ENCODE peak calls at places on chromosomes 13 and 19, in seven cellular contexts. One of them, this sample, is unnamed.

GRCh38 chr13:58480011-58480410 is 848.5 kb downstream of the PCDH17 start:
- DNase-seq in omental fat pad: no peak
- DNase-seq in neural progenitor cell: no peak
- DNase-seq in B cell: no peak
- DNase-seq in pancreas: no peak
- DNase-seq in prostate gland: no peak
- DNase-seq in uterus: no peak
- DNase-seq in this sample: no peak

GRCh38 chr19:35281303-35281702 is 1.0 kb upstream of the HAMP start:
- DNase-seq in omental fat pad: no peak
- DNase-seq in B cell: no peak
- DNase-seq in uterus: no peak
- DNase-seq in neural progenitor cell: no peak
- DNase-seq in prostate gland: no peak
- DNase-seq in pancreas: no peak
- DNase-seq in this sample: no peak

GRCh38 chr19:46068345-46069258 is 27.8 kb upstream of the IGFL4 start:
- DNase-seq in uterus: no peak
- DNase-seq in pancreas: no peak
- DNase-seq in neural progenitor cell: no peak
- DNase-seq in prostate gland: no peak
- DNase-seq in omental fat pad: no peak
- DNase-seq in B cell: no peak
- DNase-seq in this sample: no peak

GRCh38 chr19:33668968-33669367 is 47.2 kb downstream of the CHST8 start:
- DNase-seq in B cell: no peak
- DNase-seq in uterus: no peak
- DNase-seq in pancreas: no peak
- DNase-seq in prostate gland: no peak
- DNase-seq in neural progenitor cell: no peak
- DNase-seq in omental fat pad: no peak
- DNase-seq in this sample: no peak

GRCh38 chr13:30895773-30896172 is 10.3 kb upstream of the MEDAG start:
- DNase-seq in pancreas: no peak
- DNase-seq in B cell: no peak
- DNase-seq in uterus: peak; percentile 76
- DNase-seq in omental fat pad: no peak
- DNase-seq in prostate gland: no peak
- DNase-seq in neural progenitor cell: peak; percentile 22
- DNase-seq in this sample: no peak

GRCh38 chr13:80862466-80862865 is 521.5 kb upstream of the SPRY2 start:
- DNase-seq in omental fat pad: no peak
- DNase-seq in uterus: no peak
- DNase-seq in neural progenitor cell: no peak
- DNase-seq in prostate gland: no peak
- DNase-seq in pancreas: no peak
- DNase-seq in B cell: no peak
- DNase-seq in this sample: no peak

GRCh38 chr19:3250675-3251074 is 26.2 kb downstream of the CELF5 start:
- DNase-seq in uterus: no peak
- DNase-seq in neural progenitor cell: no peak
- DNase-seq in omental fat pad: no peak
- DNase-seq in B cell: no peak
- DNase-seq in prostate gland: no peak
- DNase-seq in pancreas: no peak
- DNase-seq in this sample: no peak

GRCh38 chr19:35355851-35356460 is 2.3 kb upstream of the FFAR3 start:
- DNase-seq in pancreas: no peak
- DNase-seq in B cell: no peak
- DNase-seq in uterus: no peak
- DNase-seq in neural progenitor cell: no peak
- DNase-seq in omental fat pad: no peak
- DNase-seq in prostate gland: no peak
- DNase-seq in this sample: no peak

GRCh38 chr13:88051746-88052482 is 380.7 kb downstream of the SLITRK5 start:
- DNase-seq in uterus: no peak
- DNase-seq in pancreas: no peak
- DNase-seq in B cell: no peak
- DNase-seq in prostate gland: no peak
- DNase-seq in omental fat pad: no peak
- DNase-seq in neural progenitor cell: peak; percentile 8
- DNase-seq in this sample: no peak

GRCh38 chr19:46860846-46861690 is at the start of gene ARHGAP35:
- DNase-seq in uterus: peak; percentile 30
- DNase-seq in pancreas: peak; percentile 36
- DNase-seq in omental fat pad: no peak
- DNase-seq in B cell: peak; percentile 97
- DNase-seq in neural progenitor cell: no peak
- DNase-seq in prostate gland: no peak
- DNase-seq in this sample: peak; percentile 77

GRCh38 chr13:97440598-97440997 is 6.6 kb downstream of the RAP2A start:
- DNase-seq in pancreas: no peak
- DNase-seq in omental fat pad: no peak
- DNase-seq in prostate gland: no peak
- DNase-seq in B cell: no peak
- DNase-seq in uterus: no peak
- DNase-seq in neural progenitor cell: no peak
- DNase-seq in this sample: no peak

GRCh38 chr13:88257706-88258105 is 586.5 kb downstream of the SLITRK5 start:
- DNase-seq in neural progenitor cell: no peak
- DNase-seq in prostate gland: no peak
- DNase-seq in B cell: no peak
- DNase-seq in omental fat pad: no peak
- DNase-seq in pancreas: no peak
- DNase-seq in uterus: no peak
- DNase-seq in this sample: no peak

GRCh38 chr19:14337510-14337909 is 43.7 kb upstream of the ADGRE5 start:
- DNase-seq in uterus: no peak
- DNase-seq in omental fat pad: no peak
- DNase-seq in prostate gland: no peak
- DNase-seq in B cell: no peak
- DNase-seq in neural progenitor cell: peak; percentile 58
- DNase-seq in pancreas: no peak
- DNase-seq in this sample: no peak

GRCh38 chr13:26220575-26220974 is 1.5 kb downstream of the RNF6 start:
- DNase-seq in omental fat pad: no peak
- DNase-seq in pancreas: no peak
- DNase-seq in B cell: no peak
- DNase-seq in prostate gland: no peak
- DNase-seq in neural progenitor cell: no peak
- DNase-seq in uterus: no peak
- DNase-seq in this sample: no peak

GRCh38 chr19:44345969-44346368 is 10.5 kb downstream of the ZNF112 start:
- DNase-seq in B cell: no peak
- DNase-seq in omental fat pad: no peak
- DNase-seq in prostate gland: no peak
- DNase-seq in neural progenitor cell: no peak
- DNase-seq in uterus: no peak
- DNase-seq in pancreas: no peak
- DNase-seq in this sample: no peak

GRCh38 chr13:34867590-34867989 is 74.5 kb upstream of the NBEA start:
- DNase-seq in pancreas: no peak
- DNase-seq in omental fat pad: no peak
- DNase-seq in prostate gland: no peak
- DNase-seq in uterus: no peak
- DNase-seq in B cell: no peak
- DNase-seq in neural progenitor cell: no peak
- DNase-seq in this sample: no peak

GRCh38 chr13:99331881-99332293 is 24.7 kb upstream of the GPR183 start:
- DNase-seq in uterus: no peak
- DNase-seq in pancreas: no peak
- DNase-seq in omental fat pad: no peak
- DNase-seq in prostate gland: no peak
- DNase-seq in B cell: no peak
- DNase-seq in neural progenitor cell: no peak
- DNase-seq in this sample: no peak

GRCh38 chr13:94327318-94327717 is 152.2 kb downstream of the DCT start:
- DNase-seq in omental fat pad: no peak
- DNase-seq in uterus: no peak
- DNase-seq in prostate gland: no peak
- DNase-seq in B cell: no peak
- DNase-seq in pancreas: no peak
- DNase-seq in neural progenitor cell: no peak
- DNase-seq in this sample: no peak

GRCh38 chr19:47351545-47351944 is 2.4 kb downstream of the DHX34 start:
- DNase-seq in neural progenitor cell: peak; percentile 31
- DNase-seq in prostate gland: no peak
- DNase-seq in pancreas: no peak
- DNase-seq in omental fat pad: no peak
- DNase-seq in uterus: no peak
- DNase-seq in B cell: peak; percentile 23
- DNase-seq in this sample: no peak

GRCh38 chr13:112929778-112930055 is 39.3 kb upstream of the MCF2L start:
- DNase-seq in B cell: no peak
- DNase-seq in omental fat pad: no peak
- DNase-seq in neural progenitor cell: no peak
- DNase-seq in prostate gland: no peak
- DNase-seq in uterus: no peak
- DNase-seq in pancreas: no peak
- DNase-seq in this sample: no peak

GRCh38 chr19:39506944-39507714 is 7.8 kb upstream of the SELENOV start:
- DNase-seq in neural progenitor cell: peak; percentile 95
- DNase-seq in B cell: peak; percentile 86
- DNase-seq in omental fat pad: no peak
- DNase-seq in prostate gland: no peak
- DNase-seq in uterus: no peak
- DNase-seq in pancreas: no peak
- DNase-seq in this sample: peak; percentile 89

GRCh38 chr13:110209950-110210603 is 96.9 kb downstream of the COL4A1 start:
- DNase-seq in omental fat pad: no peak
- DNase-seq in prostate gland: no peak
- DNase-seq in uterus: no peak
- DNase-seq in pancreas: no peak
- DNase-seq in B cell: no peak
- DNase-seq in neural progenitor cell: no peak
- DNase-seq in this sample: no peak

GRCh38 chr19:3857449-3858003 is 11.3 kb downstream of the ZFR2 start:
- DNase-seq in omental fat pad: no peak
- DNase-seq in prostate gland: no peak
- DNase-seq in B cell: peak; percentile 74
- DNase-seq in pancreas: no peak
- DNase-seq in neural progenitor cell: no peak
- DNase-seq in uterus: no peak
- DNase-seq in this sample: no peak

GRCh38 chr19:35790981-35791813 is 15.8 kb downstream of the ARHGAP33 start:
- DNase-seq in neural progenitor cell: no peak
- DNase-seq in prostate gland: no peak
- DNase-seq in pancreas: peak; percentile 78
- DNase-seq in B cell: peak; percentile 46
- DNase-seq in uterus: no peak
- DNase-seq in omental fat pad: no peak
- DNase-seq in this sample: no peak

GRCh38 chr19:56253737-56254136 is 18.8 kb upstream of the EDDM13 start:
- DNase-seq in neural progenitor cell: peak; percentile 56
- DNase-seq in uterus: no peak
- DNase-seq in prostate gland: peak; percentile 19
- DNase-seq in omental fat pad: no peak
- DNase-seq in pancreas: no peak
- DNase-seq in B cell: peak; percentile 28
- DNase-seq in this sample: no peak
- TF ChIP-seq CTCF in neural progenitor cell: peak; percentile 46
- TF ChIP-seq CTCF in uterus: peak; percentile 29
- TF ChIP-seq CTCF in prostate gland: no peak
- TF ChIP-seq CTCF in omental fat pad: peak; percentile 21
- TF ChIP-seq CTCF in pancreas: no peak
- TF ChIP-seq CTCF in B cell: peak; percentile 36
- TF ChIP-seq CTCF in this sample: peak; percentile 69

DNA sequence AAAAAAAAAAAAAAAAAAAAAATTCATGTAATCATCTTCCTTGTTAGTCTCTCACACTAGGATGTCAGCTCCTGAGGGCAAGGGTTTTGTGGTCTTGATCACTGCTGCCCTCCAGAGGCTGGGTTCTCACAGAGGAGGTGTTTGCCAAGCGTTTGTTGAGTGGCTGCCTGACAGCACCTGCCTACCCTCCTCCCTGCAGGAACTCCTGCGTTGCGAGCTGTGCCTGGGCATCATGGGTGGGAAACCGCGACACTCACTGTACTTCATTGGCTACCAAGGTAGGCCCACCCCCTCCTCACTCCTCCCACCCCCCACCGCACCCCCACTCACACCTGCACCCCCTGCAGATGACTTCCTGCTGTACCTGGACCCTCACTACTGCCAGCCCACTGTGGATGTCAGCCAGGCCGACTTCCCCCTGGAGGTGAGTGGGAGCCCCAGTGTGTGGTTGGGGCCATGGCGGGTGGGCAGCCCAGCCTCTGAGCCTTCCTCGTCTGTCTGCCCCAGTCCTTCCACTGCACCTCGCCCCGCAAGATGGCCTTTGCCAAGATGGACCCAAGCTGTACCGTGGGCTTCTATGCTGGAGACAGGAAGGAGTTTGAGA is 8.1 kb downstream of the ATG4D start:
- DNase-seq in B cell: peak; percentile 30
- DNase-seq in neural progenitor cell: no peak
- DNase-seq in pancreas: no peak
- DNase-seq in omental fat pad: no peak
- DNase-seq in prostate gland: no peak
- DNase-seq in uterus: no peak
- DNase-seq in this sample: no peak
- TF ChIP-seq CTCF in B cell: no peak
- TF ChIP-seq CTCF in neural progenitor cell: no peak
- TF ChIP-seq CTCF in pancreas: no peak
- TF ChIP-seq CTCF in omental fat pad: no peak
- TF ChIP-seq CTCF in prostate gland: no peak
- TF ChIP-seq CTCF in uterus: no peak
- TF ChIP-seq CTCF in this sample: peak; percentile 38

GRCh38 chr19:41897181-41897580 is 14.2 kb downstream of the ARHGEF1 start:
- DNase-seq in omental fat pad: no peak
- DNase-seq in pancreas: no peak
- DNase-seq in neural progenitor cell: no peak
- DNase-seq in prostate gland: no peak
- DNase-seq in B cell: peak; percentile 43
- DNase-seq in uterus: no peak
- DNase-seq in this sample: no peak

GRCh38 chr19:41896581-41896942 is 13.6 kb downstream of the ARHGEF1 start:
- DNase-seq in pancreas: no peak
- DNase-seq in omental fat pad: no peak
- DNase-seq in B cell: no peak
- DNase-seq in neural progenitor cell: no peak
- DNase-seq in prostate gland: no peak
- DNase-seq in uterus: no peak
- DNase-seq in this sample: no peak

GRCh38 chr19:41894350-41894749 is 11.4 kb downstream of the ARHGEF1 start:
- DNase-seq in prostate gland: no peak
- DNase-seq in neural progenitor cell: no peak
- DNase-seq in B cell: peak; percentile 15
- DNase-seq in pancreas: no peak
- DNase-seq in uterus: no peak
- DNase-seq in omental fat pad: no peak
- DNase-seq in this sample: no peak

GRCh38 chr19:41897820-41898219 is 14.8 kb downstream of the ARHGEF1 start:
- DNase-seq in neural progenitor cell: no peak
- DNase-seq in prostate gland: no peak
- DNase-seq in uterus: no peak
- DNase-seq in B cell: peak; percentile 20
- DNase-seq in pancreas: no peak
- DNase-seq in omental fat pad: no peak
- DNase-seq in this sample: no peak

GRCh38 chr19:41895745-41896580 is 13.0 kb downstream of the ARHGEF1 start:
- DNase-seq in B cell: peak; percentile 19
- DNase-seq in neural progenitor cell: peak; percentile 22
- DNase-seq in uterus: no peak
- DNase-seq in omental fat pad: no peak
- DNase-seq in prostate gland: no peak
- DNase-seq in pancreas: no peak
- DNase-seq in this sample: no peak
- TF ChIP-seq CTCF in B cell: no peak
- TF ChIP-seq CTCF in neural progenitor cell: peak; percentile 39
- TF ChIP-seq CTCF in uterus: no peak
- TF ChIP-seq CTCF in omental fat pad: no peak
- TF ChIP-seq CTCF in prostate gland: no peak
- TF ChIP-seq CTCF in pancreas: no peak
- TF ChIP-seq CTCF in this sample: peak; percentile 8

GRCh38 chr19:40716655-40717324 is at the start of the genes COQ8B and ITPKC:
- DNase-seq in B cell: peak; percentile 97
- DNase-seq in pancreas: peak; percentile 99
- DNase-seq in uterus: peak; percentile 100
- DNase-seq in neural progenitor cell: peak; percentile 100
- DNase-seq in omental fat pad: peak; percentile 100
- DNase-seq in prostate gland: peak; percentile 99
- DNase-seq in this sample: peak; percentile 86
- TF ChIP-seq CTCF in B cell: peak; percentile 22
- TF ChIP-seq CTCF in pancreas: no peak
- TF ChIP-seq CTCF in uterus: no peak
- TF ChIP-seq CTCF in neural progenitor cell: peak; percentile 27
- TF ChIP-seq CTCF in omental fat pad: no peak
- TF ChIP-seq CTCF in prostate gland: no peak
- TF ChIP-seq CTCF in this sample: no peak

This sample was measured in D721Med.